ENCODE peak calls at places on chromosomes 13 and 19, in seven cellular contexts. B is GM20000, M is neural crest cell, I is neural progenitor cell, J is heart left ventricle, F is WTC11, R is omental fat pad. A is an unnamed sample.

GRCh38 chr13:34913040-34913439 is 29.0 kb upstream of the NBEA start:
- DNase-seq in B (no peak), M (no peak), I (peak), J (no peak), F (peak), R (no peak), A (no peak)

GRCh38 chr13:35979378-35979911 is 151.7 kb downstream of the DCLK1 start:
- DNase-seq in B (no peak), M (no peak), I (no peak), J (peak), F (no peak), R (peak), A (no peak)

GRCh38 chr13:19158006-19158405 is 23.6 kb downstream of the TUBA3C start:
- DNase-seq in B (no peak), M (no peak), I (no peak), J (no peak), F (no peak), R (no peak), A (peak)

GRCh38 chr19:4010808-4011110 is 3.2 kb downstream of the PIAS4 start:
- DNase-seq in B (no peak), M (no peak), I (no peak), J (no peak), F (no peak), R (no peak), A (no peak)

GRCh38 chr19:584240-585001 is 5.3 kb upstream of the HCN2 start:
- DNase-seq in B (peak), M (peak), I (peak), J (peak), F (peak), R (no peak), A (peak)

GRCh38 chr13:23788459-23788858 is 100.7 kb downstream of the MIPEP start:
- DNase-seq in B (no peak), M (no peak), I (no peak), J (no peak), F (no peak), R (no peak), A (no peak)

GRCh38 chr13:89832827-89833226 is 1514.7 kb upstream of the MIR17HG start:
- DNase-seq in B (no peak), M (no peak), I (no peak), J (no peak), F (no peak), R (no peak), A (no peak)

GRCh38 chr19:41484822-41485221 is 41.9 kb downstream of the ERICH4 start:
- DNase-seq in B (no peak), M (no peak), I (no peak), J (no peak), F (no peak), R (no peak), A (no peak)

GRCh38 chr13:110499621-110500281 is 61.8 kb downstream of the RAB20 start:
- DNase-seq in B (no peak), M (no peak), I (no peak), J (no peak), F (no peak), R (no peak), A (no peak)

GRCh38 chr19:11342429-11342828 is 3.0 kb upstream of the RAB3D start:
- DNase-seq in B (no peak), M (no peak), I (no peak), J (no peak), F (no peak), R (no peak), A (no peak)

GRCh38 chr19:51651216-51651846 is 4.7 kb upstream of the SIGLEC14 start:
- DNase-seq in B (no peak), M (no peak), I (no peak), J (peak), F (no peak), R (no peak), A (no peak)

GRCh38 chr13:110149036-110149435 is 157.9 kb downstream of the COL4A1 start:
- DNase-seq in B (no peak), M (no peak), I (no peak), J (no peak), F (no peak), R (no peak), A (no peak)

GRCh38 chr13:46617382-46617781 is 64.4 kb downstream of the LRCH1 start:
- DNase-seq in B (no peak), M (no peak), I (no peak), J (no peak), F (no peak), R (no peak), A (no peak)

GRCh38 chr19:45211751-45212381 is 33.3 kb downstream of the BLOC1S3 start:
- DNase-seq in B (no peak), M (no peak), I (no peak), J (peak), F (no peak), R (no peak), A (no peak)

GRCh38 chr13:95007322-95007721 is 293.9 kb downstream of the ABCC4 start:
- DNase-seq in B (no peak), M (no peak), I (no peak), J (no peak), F (no peak), R (no peak), A (no peak)

GRCh38 chr19:18453269-18454024 is 15.5 kb upstream of the ISYNA1 start:
- DNase-seq in B (no peak), M (no peak), I (no peak), J (no peak), F (no peak), R (no peak), A (no peak)

GRCh38 chr19:33132425-33132824 is 511 bp downstream of the WDR88 start:
- DNase-seq in B (peak), M (no peak), I (peak), J (no peak), F (peak), R (no peak), A (no peak)
- TF ChIP-seq CTCF in B (peak), M (peak), I (peak), J (no peak), F (no peak), R (no peak), A (no peak)

GRCh38 chr13:99991013-99991805 is 9.6 kb downstream of the ZIC2 start:
- DNase-seq in B (no peak), M (no peak), I (peak), J (no peak), F (peak), R (no peak), A (no peak)

GRCh38 chr13:99993660-99994455 is 12.3 kb downstream of the ZIC2 start:
- DNase-seq in B (no peak), M (no peak), I (peak), J (no peak), F (no peak), R (no peak), A (no peak)

GRCh38 chr13:99992376-99992775 is 10.8 kb downstream of the ZIC2 start:
- DNase-seq in B (no peak), M (no peak), I (peak), J (no peak), F (no peak), R (no peak), A (no peak)

GRCh38 chr13:99991806-99992242 is 10.2 kb downstream of the ZIC2 start:
- DNase-seq in B (no peak), M (no peak), I (peak), J (no peak), F (peak), R (no peak), A (no peak)

DNA sequence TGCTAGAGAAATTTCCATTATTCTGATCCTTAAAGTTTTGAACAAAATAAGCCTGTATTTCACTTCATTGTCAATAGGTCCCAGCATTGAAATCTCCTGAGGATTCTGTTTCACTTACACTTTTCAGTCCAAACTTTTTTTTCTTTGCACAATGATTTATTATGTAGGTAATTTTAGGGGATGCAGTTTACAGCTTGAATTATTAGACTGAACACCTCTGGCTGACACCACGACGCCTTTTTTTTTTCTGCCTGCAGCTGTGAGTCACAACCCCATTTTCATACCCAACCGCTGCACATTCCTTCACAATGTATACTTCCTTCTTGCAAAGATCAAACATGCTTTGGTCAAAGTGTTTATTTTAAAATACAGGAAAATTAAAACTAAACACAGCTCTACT is 11.3 kb downstream of the ZIC2 start:
- DNase-seq in B (no peak), M (no peak), I (no peak), J (no peak), F (no peak), R (no peak), A (no peak)
- TF ChIP-seq CTCF in B (no peak), M (no peak), I (no peak), J (no peak), F (no peak), R (no peak), A (no peak)

GRCh38 chr19:2555422-2556220 is 79.7 kb downstream of the GADD45B start:
- DNase-seq in B (no peak), M (no peak), I (no peak), J (no peak), F (no peak), R (no peak), A (no peak)
- TF ChIP-seq CTCF in B (no peak), M (no peak), I (no peak), J (no peak), F (no peak), R (no peak), A (no peak)

GRCh38 chr13:48078251-48078656 is 16.6 kb downstream of the MED4 start:
- DNase-seq in B (peak), M (no peak), I (no peak), J (no peak), F (no peak), R (no peak), A (peak)
- TF ChIP-seq CTCF in B (no peak), M (no peak), I (no peak), J (no peak), F (no peak), R (no peak), A (no peak)

GRCh38 chr13:64446372-64446771 is 2783.8 kb downstream of the PCDH9 start:
- DNase-seq in B (no peak), M (no peak), I (no peak), J (no peak), F (no peak), R (no peak), A (no peak)
- TF ChIP-seq CTCF in B (no peak), M (peak), I (peak), J (no peak), F (peak), R (no peak), A (no peak)

DNA sequence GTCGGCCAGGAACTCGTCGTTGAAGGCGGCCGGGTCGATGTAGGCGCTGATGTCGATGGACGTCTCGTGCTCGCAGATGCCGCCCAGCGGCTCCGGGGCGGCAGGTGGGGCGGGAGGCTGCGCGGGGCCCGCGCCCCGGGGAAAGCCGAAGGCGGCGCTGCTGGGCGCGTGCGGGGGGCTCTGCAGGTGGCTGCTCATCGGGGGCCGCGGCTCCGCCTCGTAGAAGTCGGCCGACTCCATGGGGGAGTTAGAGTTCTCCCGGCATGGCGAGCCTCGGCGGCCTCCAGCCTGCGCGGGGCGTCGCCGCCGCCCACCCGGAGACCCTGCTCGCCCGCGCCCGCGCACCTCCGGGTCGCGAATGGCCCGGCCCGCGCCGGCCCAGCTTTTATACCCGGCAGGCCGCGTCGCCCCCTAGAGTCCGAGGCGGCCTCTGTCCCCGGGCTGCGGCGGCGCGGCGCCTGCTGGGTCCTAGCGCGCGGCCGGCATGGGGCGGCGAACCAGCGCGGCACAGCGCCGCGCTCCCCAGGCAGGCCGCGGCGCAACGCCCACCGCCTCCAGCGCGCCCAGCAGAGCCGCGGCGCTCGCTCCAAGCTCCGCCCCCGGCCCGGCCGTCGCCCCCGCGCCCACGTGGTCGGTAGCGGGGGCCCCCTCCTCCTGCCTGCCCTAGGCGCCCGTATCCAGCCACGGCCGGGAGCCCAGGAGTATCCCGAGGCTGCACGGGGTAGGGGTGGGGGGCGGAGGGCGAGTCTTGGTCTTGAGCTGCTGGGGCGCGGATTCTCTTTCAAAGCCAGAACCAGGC is at the start of gene CEBPA:
- DNase-seq in B (peak), M (peak), I (peak), J (peak), F (peak), R (no peak), A (peak)
- TF ChIP-seq CTCF in B (peak), M (peak), I (peak), J (peak), F (no peak), R (no peak), A (peak)

DNA sequence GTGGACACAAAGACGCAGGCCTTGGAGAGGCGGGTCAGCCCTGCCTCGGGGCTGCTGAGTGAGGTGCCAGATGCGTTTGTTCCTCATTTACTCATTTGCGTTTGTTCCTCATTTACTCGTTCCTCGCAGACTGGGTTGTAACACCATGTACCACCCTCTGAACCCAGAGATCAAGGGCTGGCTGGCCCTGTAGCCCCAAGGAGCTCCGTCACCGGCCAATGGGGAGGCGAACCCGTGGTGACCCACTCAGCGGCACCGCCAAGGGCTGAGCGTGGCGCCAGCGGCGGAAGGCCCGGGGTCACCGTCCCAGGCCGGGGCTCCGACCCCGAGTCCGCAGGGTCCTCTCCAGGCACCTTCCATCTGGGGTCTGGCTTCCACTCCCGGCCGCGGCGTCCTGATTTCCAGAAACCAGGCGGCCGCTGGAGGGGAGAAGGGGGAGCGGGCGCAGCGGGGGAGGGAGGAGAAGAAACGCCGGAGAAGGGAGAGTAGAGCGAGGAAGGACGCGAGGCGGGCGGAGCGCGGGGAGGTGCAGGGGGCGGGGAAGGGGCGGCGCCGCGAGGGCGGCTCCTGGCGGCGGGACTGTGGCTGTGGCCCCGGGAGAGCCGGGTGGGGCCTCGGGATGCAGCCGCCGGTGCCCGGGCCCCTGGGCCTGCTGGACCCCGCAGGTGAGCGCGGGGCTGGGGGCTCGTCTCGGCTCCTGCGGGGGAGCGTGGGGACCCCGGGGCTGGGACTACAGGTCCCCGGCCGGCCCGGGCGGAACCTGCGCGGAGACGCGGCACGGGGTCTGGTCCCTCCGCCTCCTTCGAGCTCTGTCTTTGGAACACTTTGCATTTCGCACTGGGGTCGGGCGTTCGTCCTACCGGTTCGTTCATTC is at the start of gene TMEM255B:
- DNase-seq in B (peak), M (peak), I (peak), J (peak), F (peak), R (peak), A (peak)
- TF ChIP-seq CTCF in B (no peak), M (peak), I (peak), J (peak), F (no peak), R (no peak), A (no peak)

DNA sequence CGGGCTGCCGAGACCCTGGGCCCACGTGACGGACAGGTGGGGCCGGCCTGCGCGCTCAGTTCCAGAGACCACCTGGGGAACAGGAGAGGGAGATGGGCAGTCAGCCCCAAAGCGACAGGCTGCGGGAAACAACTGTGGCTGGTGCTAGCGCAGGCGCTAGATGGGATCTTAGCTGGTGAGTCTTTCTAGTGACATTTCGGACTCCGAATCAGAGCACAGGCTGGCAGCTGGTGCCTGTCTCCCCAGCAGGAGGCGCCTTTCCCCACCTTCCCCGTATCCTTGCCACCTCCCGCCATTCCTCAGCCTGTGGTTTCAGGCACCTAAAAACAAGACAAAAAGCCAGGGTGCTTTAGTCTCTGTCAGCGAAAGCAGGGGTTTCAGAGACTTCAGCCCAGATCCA is 19.4 kb upstream of the RANBP3 start:
- DNase-seq in B (no peak), M (no peak), I (peak), J (no peak), F (peak), R (no peak), A (no peak)
- TF ChIP-seq CTCF in B (no peak), M (peak), I (peak), J (no peak), F (peak), R (no peak), A (no peak)

GRCh38 chr19:54882758-54883157 is 8.7 kb downstream of the FCAR start:
- DNase-seq in B (peak), M (no peak), I (no peak), J (no peak), F (no peak), R (no peak), A (peak)
- TF ChIP-seq CTCF in B (no peak), M (no peak), I (peak), J (no peak), F (no peak), R (no peak), A (peak)

A was measured in GM13976.